ENCODE peak calls at places on chromosomes 6 and 20, in eight cellular contexts. One of them, this sample, is unnamed.

GRCh38 chr6:100296810-100297544 is 167.7 kb downstream of the SIM1 start:
- DNase-seq in activated B cell treated with CpG ODN at 0.5 μM for 24 hours: no peak
- DNase-seq in CD4-positive, alpha-beta T cell: no peak
- DNase-seq in stimulated activated CD4-positive, alpha-beta T cell treated with anti-CD3 and anti-CD28 coated beads, TNF-alpha, amount 100 ng/mL, for 4 hours: no peak
- DNase-seq in KG1: no peak
- DNase-seq in fibroblast of the aortic adventitia: peak; percentile 83
- DNase-seq in GM03348: peak; percentile 59
- DNase-seq in T47D: peak; percentile 2
- DNase-seq in this sample: no peak

GRCh38 chr6:169990095-169991030 is 238.9 kb downstream of the ERMARD start:
- DNase-seq in activated B cell treated with CpG ODN at 0.5 μM for 24 hours: peak; percentile 16
- DNase-seq in CD4-positive, alpha-beta T cell: peak; percentile 10
- DNase-seq in stimulated activated CD4-positive, alpha-beta T cell treated with anti-CD3 and anti-CD28 coated beads, TNF-alpha, amount 100 ng/mL, for 4 hours: peak; percentile 34
- DNase-seq in KG1: peak; percentile 47
- DNase-seq in fibroblast of the aortic adventitia: no peak
- DNase-seq in GM03348: no peak
- DNase-seq in T47D: no peak
- DNase-seq in this sample: no peak

GRCh38 chr6:57013501-57013900 is 33.0 kb upstream of the KIAA1586 start:
- DNase-seq in activated B cell treated with CpG ODN at 0.5 μM for 24 hours: no peak
- DNase-seq in CD4-positive, alpha-beta T cell: no peak
- DNase-seq in stimulated activated CD4-positive, alpha-beta T cell treated with anti-CD3 and anti-CD28 coated beads, TNF-alpha, amount 100 ng/mL, for 4 hours: no peak
- DNase-seq in KG1: no peak
- DNase-seq in fibroblast of the aortic adventitia: peak; percentile 77
- DNase-seq in GM03348: peak; percentile 71
- DNase-seq in T47D: no peak
- DNase-seq in this sample: no peak

GRCh38 chr20:31572042-31572700 is 32.9 kb upstream of the ID1 start:
- DNase-seq in activated B cell treated with CpG ODN at 0.5 μM for 24 hours: no peak
- DNase-seq in CD4-positive, alpha-beta T cell: no peak
- DNase-seq in stimulated activated CD4-positive, alpha-beta T cell treated with anti-CD3 and anti-CD28 coated beads, TNF-alpha, amount 100 ng/mL, for 4 hours: no peak
- DNase-seq in KG1: no peak
- DNase-seq in fibroblast of the aortic adventitia: no peak
- DNase-seq in GM03348: no peak
- DNase-seq in T47D: no peak
- DNase-seq in this sample: no peak

GRCh38 chr20:23086056-23086551 is at the start of gene CD93:
- DNase-seq in activated B cell treated with CpG ODN at 0.5 μM for 24 hours: no peak
- DNase-seq in CD4-positive, alpha-beta T cell: no peak
- DNase-seq in stimulated activated CD4-positive, alpha-beta T cell treated with anti-CD3 and anti-CD28 coated beads, TNF-alpha, amount 100 ng/mL, for 4 hours: no peak
- DNase-seq in KG1: peak; percentile 61
- DNase-seq in fibroblast of the aortic adventitia: peak; percentile 22
- DNase-seq in GM03348: no peak
- DNase-seq in T47D: no peak
- DNase-seq in this sample: no peak

GRCh38 chr6:149235130-149235561 is 82.4 kb upstream of the TAB2 start:
- DNase-seq in activated B cell treated with CpG ODN at 0.5 μM for 24 hours: no peak
- DNase-seq in CD4-positive, alpha-beta T cell: no peak
- DNase-seq in stimulated activated CD4-positive, alpha-beta T cell treated with anti-CD3 and anti-CD28 coated beads, TNF-alpha, amount 100 ng/mL, for 4 hours: no peak
- DNase-seq in KG1: peak; percentile 50
- DNase-seq in fibroblast of the aortic adventitia: peak; percentile 78
- DNase-seq in GM03348: no peak
- DNase-seq in T47D: peak; percentile 6
- DNase-seq in this sample: no peak

GRCh38 chr20:50027611-50028105 is 44.9 kb downstream of the SNAI1 start:
- DNase-seq in activated B cell treated with CpG ODN at 0.5 μM for 24 hours: no peak
- DNase-seq in CD4-positive, alpha-beta T cell: no peak
- DNase-seq in stimulated activated CD4-positive, alpha-beta T cell treated with anti-CD3 and anti-CD28 coated beads, TNF-alpha, amount 100 ng/mL, for 4 hours: no peak
- DNase-seq in KG1: no peak
- DNase-seq in fibroblast of the aortic adventitia: peak; percentile 90
- DNase-seq in GM03348: peak; percentile 95
- DNase-seq in T47D: no peak
- DNase-seq in this sample: peak; percentile 64

GRCh38 chr6:162814417-162814988 is 86.7 kb downstream of the PACRG start:
- DNase-seq in activated B cell treated with CpG ODN at 0.5 μM for 24 hours: no peak
- DNase-seq in CD4-positive, alpha-beta T cell: no peak
- DNase-seq in stimulated activated CD4-positive, alpha-beta T cell treated with anti-CD3 and anti-CD28 coated beads, TNF-alpha, amount 100 ng/mL, for 4 hours: no peak
- DNase-seq in KG1: no peak
- DNase-seq in fibroblast of the aortic adventitia: no peak
- DNase-seq in GM03348: no peak
- DNase-seq in T47D: no peak
- DNase-seq in this sample: no peak

GRCh38 chr20:1893721-1894470 is 1.3 kb upstream of the SIRPA start:
- DNase-seq in activated B cell treated with CpG ODN at 0.5 μM for 24 hours: no peak
- DNase-seq in CD4-positive, alpha-beta T cell: no peak
- DNase-seq in stimulated activated CD4-positive, alpha-beta T cell treated with anti-CD3 and anti-CD28 coated beads, TNF-alpha, amount 100 ng/mL, for 4 hours: no peak
- DNase-seq in KG1: peak; percentile 27
- DNase-seq in fibroblast of the aortic adventitia: peak; percentile 70
- DNase-seq in GM03348: peak; percentile 46
- DNase-seq in T47D: no peak
- DNase-seq in this sample: no peak

GRCh38 chr6:47631248-47632196 is 66.9 kb upstream of the ADGRF4 start:
- DNase-seq in activated B cell treated with CpG ODN at 0.5 μM for 24 hours: no peak
- DNase-seq in CD4-positive, alpha-beta T cell: no peak
- DNase-seq in stimulated activated CD4-positive, alpha-beta T cell treated with anti-CD3 and anti-CD28 coated beads, TNF-alpha, amount 100 ng/mL, for 4 hours: no peak
- DNase-seq in KG1: peak; percentile 68
- DNase-seq in fibroblast of the aortic adventitia: peak; percentile 77
- DNase-seq in GM03348: peak; percentile 46
- DNase-seq in T47D: peak; percentile 77
- DNase-seq in this sample: no peak

GRCh38 chr20:31476313-31476623 is 1.2 kb downstream of the REM1 start:
- DNase-seq in activated B cell treated with CpG ODN at 0.5 μM for 24 hours: no peak
- DNase-seq in CD4-positive, alpha-beta T cell: no peak
- DNase-seq in stimulated activated CD4-positive, alpha-beta T cell treated with anti-CD3 and anti-CD28 coated beads, TNF-alpha, amount 100 ng/mL, for 4 hours: no peak
- DNase-seq in KG1: no peak
- DNase-seq in fibroblast of the aortic adventitia: no peak
- DNase-seq in GM03348: no peak
- DNase-seq in T47D: no peak
- DNase-seq in this sample: no peak

GRCh38 chr6:7243188-7243942 is 69.6 kb downstream of the SSR1 start:
- DNase-seq in activated B cell treated with CpG ODN at 0.5 μM for 24 hours: no peak
- DNase-seq in CD4-positive, alpha-beta T cell: peak; percentile 23
- DNase-seq in stimulated activated CD4-positive, alpha-beta T cell treated with anti-CD3 and anti-CD28 coated beads, TNF-alpha, amount 100 ng/mL, for 4 hours: no peak
- DNase-seq in KG1: peak; percentile 87
- DNase-seq in fibroblast of the aortic adventitia: peak; percentile 73
- DNase-seq in GM03348: peak; percentile 85
- DNase-seq in T47D: peak; percentile 74
- DNase-seq in this sample: no peak

GRCh38 chr20:46214831-46215488 is 93.3 kb downstream of the CDH22 start:
- DNase-seq in activated B cell treated with CpG ODN at 0.5 μM for 24 hours: no peak
- DNase-seq in CD4-positive, alpha-beta T cell: no peak
- DNase-seq in stimulated activated CD4-positive, alpha-beta T cell treated with anti-CD3 and anti-CD28 coated beads, TNF-alpha, amount 100 ng/mL, for 4 hours: no peak
- DNase-seq in KG1: no peak
- DNase-seq in fibroblast of the aortic adventitia: no peak
- DNase-seq in GM03348: no peak
- DNase-seq in T47D: no peak
- DNase-seq in this sample: no peak

GRCh38 chr6:69942485-69942884 is 76.1 kb downstream of the COL19A1 start:
- DNase-seq in activated B cell treated with CpG ODN at 0.5 μM for 24 hours: no peak
- DNase-seq in CD4-positive, alpha-beta T cell: no peak
- DNase-seq in stimulated activated CD4-positive, alpha-beta T cell treated with anti-CD3 and anti-CD28 coated beads, TNF-alpha, amount 100 ng/mL, for 4 hours: no peak
- DNase-seq in KG1: no peak
- DNase-seq in fibroblast of the aortic adventitia: peak; percentile 3
- DNase-seq in GM03348: no peak
- DNase-seq in T47D: no peak
- DNase-seq in this sample: no peak

GRCh38 chr6:137536104-137536773 is 42.0 kb upstream of the OLIG3 start:
- DNase-seq in activated B cell treated with CpG ODN at 0.5 μM for 24 hours: no peak
- DNase-seq in CD4-positive, alpha-beta T cell: no peak
- DNase-seq in stimulated activated CD4-positive, alpha-beta T cell treated with anti-CD3 and anti-CD28 coated beads, TNF-alpha, amount 100 ng/mL, for 4 hours: no peak
- DNase-seq in KG1: no peak
- DNase-seq in fibroblast of the aortic adventitia: no peak
- DNase-seq in GM03348: no peak
- DNase-seq in T47D: no peak
- DNase-seq in this sample: no peak

GRCh38 chr6:13730704-13731103 is 19.1 kb upstream of the RANBP9 start:
- DNase-seq in activated B cell treated with CpG ODN at 0.5 μM for 24 hours: no peak
- DNase-seq in CD4-positive, alpha-beta T cell: no peak
- DNase-seq in stimulated activated CD4-positive, alpha-beta T cell treated with anti-CD3 and anti-CD28 coated beads, TNF-alpha, amount 100 ng/mL, for 4 hours: no peak
- DNase-seq in KG1: no peak
- DNase-seq in fibroblast of the aortic adventitia: no peak
- DNase-seq in GM03348: no peak
- DNase-seq in T47D: no peak
- DNase-seq in this sample: no peak

GRCh38 chr20:6026051-6026450 is 27.8 kb downstream of the LRRN4 start:
- DNase-seq in activated B cell treated with CpG ODN at 0.5 μM for 24 hours: no peak
- DNase-seq in CD4-positive, alpha-beta T cell: no peak
- DNase-seq in stimulated activated CD4-positive, alpha-beta T cell treated with anti-CD3 and anti-CD28 coated beads, TNF-alpha, amount 100 ng/mL, for 4 hours: no peak
- DNase-seq in KG1: no peak
- DNase-seq in fibroblast of the aortic adventitia: no peak
- DNase-seq in GM03348: no peak
- DNase-seq in T47D: no peak
- DNase-seq in this sample: no peak

GRCh38 chr6:88913471-88913870 is 49.9 kb downstream of the RNGTT start:
- DNase-seq in activated B cell treated with CpG ODN at 0.5 μM for 24 hours: no peak
- DNase-seq in CD4-positive, alpha-beta T cell: no peak
- DNase-seq in stimulated activated CD4-positive, alpha-beta T cell treated with anti-CD3 and anti-CD28 coated beads, TNF-alpha, amount 100 ng/mL, for 4 hours: no peak
- DNase-seq in KG1: no peak
- DNase-seq in fibroblast of the aortic adventitia: no peak
- DNase-seq in GM03348: no peak
- DNase-seq in T47D: no peak
- DNase-seq in this sample: no peak

GRCh38 chr20:63259734-63260460 is 5.6 kb upstream of the NKAIN4 start:
- DNase-seq in activated B cell treated with CpG ODN at 0.5 μM for 24 hours: no peak
- DNase-seq in CD4-positive, alpha-beta T cell: no peak
- DNase-seq in stimulated activated CD4-positive, alpha-beta T cell treated with anti-CD3 and anti-CD28 coated beads, TNF-alpha, amount 100 ng/mL, for 4 hours: no peak
- DNase-seq in KG1: no peak
- DNase-seq in fibroblast of the aortic adventitia: no peak
- DNase-seq in GM03348: no peak
- DNase-seq in T47D: no peak
- DNase-seq in this sample: no peak

GRCh38 chr6:139659711-139660110 is 285.3 kb upstream of the CITED2 start:
- DNase-seq in activated B cell treated with CpG ODN at 0.5 μM for 24 hours: no peak
- DNase-seq in CD4-positive, alpha-beta T cell: no peak
- DNase-seq in stimulated activated CD4-positive, alpha-beta T cell treated with anti-CD3 and anti-CD28 coated beads, TNF-alpha, amount 100 ng/mL, for 4 hours: no peak
- DNase-seq in KG1: no peak
- DNase-seq in fibroblast of the aortic adventitia: no peak
- DNase-seq in GM03348: no peak
- DNase-seq in T47D: no peak
- DNase-seq in this sample: no peak

GRCh38 chr6:147621280-147621679 is 112.8 kb downstream of the SAMD5 start:
- DNase-seq in activated B cell treated with CpG ODN at 0.5 μM for 24 hours: no peak
- DNase-seq in CD4-positive, alpha-beta T cell: no peak
- DNase-seq in stimulated activated CD4-positive, alpha-beta T cell treated with anti-CD3 and anti-CD28 coated beads, TNF-alpha, amount 100 ng/mL, for 4 hours: no peak
- DNase-seq in KG1: no peak
- DNase-seq in fibroblast of the aortic adventitia: peak; percentile 19
- DNase-seq in GM03348: no peak
- DNase-seq in T47D: no peak
- DNase-seq in this sample: no peak

GRCh38 chr6:14046476-14047068 is 71.0 kb upstream of the CD83 start:
- DNase-seq in activated B cell treated with CpG ODN at 0.5 μM for 24 hours: no peak
- DNase-seq in CD4-positive, alpha-beta T cell: peak; percentile 7
- DNase-seq in stimulated activated CD4-positive, alpha-beta T cell treated with anti-CD3 and anti-CD28 coated beads, TNF-alpha, amount 100 ng/mL, for 4 hours: peak; percentile 15
- DNase-seq in KG1: no peak
- DNase-seq in fibroblast of the aortic adventitia: peak; percentile 53
- DNase-seq in GM03348: peak; percentile 78
- DNase-seq in T47D: peak; percentile 72
- DNase-seq in this sample: no peak

GRCh38 chr6:144331610-144332009 is 46.5 kb downstream of the UTRN start:
- DNase-seq in activated B cell treated with CpG ODN at 0.5 μM for 24 hours: no peak
- DNase-seq in CD4-positive, alpha-beta T cell: no peak
- DNase-seq in stimulated activated CD4-positive, alpha-beta T cell treated with anti-CD3 and anti-CD28 coated beads, TNF-alpha, amount 100 ng/mL, for 4 hours: no peak
- DNase-seq in KG1: no peak
- DNase-seq in fibroblast of the aortic adventitia: peak; percentile 57
- DNase-seq in GM03348: peak; percentile 30
- DNase-seq in T47D: peak; percentile 43
- DNase-seq in this sample: no peak

GRCh38 chr20:36645998-36646397 is at the start of gene SLA2:
- DNase-seq in activated B cell treated with CpG ODN at 0.5 μM for 24 hours: no peak
- DNase-seq in CD4-positive, alpha-beta T cell: peak; percentile 54
- DNase-seq in stimulated activated CD4-positive, alpha-beta T cell treated with anti-CD3 and anti-CD28 coated beads, TNF-alpha, amount 100 ng/mL, for 4 hours: peak; percentile 32
- DNase-seq in KG1: peak; percentile 80
- DNase-seq in fibroblast of the aortic adventitia: no peak
- DNase-seq in GM03348: no peak
- DNase-seq in T47D: no peak
- DNase-seq in this sample: no peak

GRCh38 chr6:100435299-100435698 is 29.4 kb downstream of the SIM1 start:
- DNase-seq in activated B cell treated with CpG ODN at 0.5 μM for 24 hours: no peak
- DNase-seq in CD4-positive, alpha-beta T cell: no peak
- DNase-seq in stimulated activated CD4-positive, alpha-beta T cell treated with anti-CD3 and anti-CD28 coated beads, TNF-alpha, amount 100 ng/mL, for 4 hours: no peak
- DNase-seq in KG1: no peak
- DNase-seq in fibroblast of the aortic adventitia: no peak
- DNase-seq in GM03348: peak; percentile 48
- DNase-seq in T47D: no peak
- DNase-seq in this sample: no peak

GRCh38 chr20:41133709-41134361 is 3.5 kb upstream of the PLCG1 start:
- DNase-seq in activated B cell treated with CpG ODN at 0.5 μM for 24 hours: no peak
- DNase-seq in CD4-positive, alpha-beta T cell: no peak
- DNase-seq in stimulated activated CD4-positive, alpha-beta T cell treated with anti-CD3 and anti-CD28 coated beads, TNF-alpha, amount 100 ng/mL, for 4 hours: peak; percentile 55
- DNase-seq in KG1: no peak
- DNase-seq in fibroblast of the aortic adventitia: no peak
- DNase-seq in GM03348: no peak
- DNase-seq in T47D: no peak
- DNase-seq in this sample: no peak

GRCh38 chr6:26196846-26197683 is 109.8 kb downstream of the HFE start:
- DNase-seq in activated B cell treated with CpG ODN at 0.5 μM for 24 hours: peak; percentile 63
- DNase-seq in CD4-positive, alpha-beta T cell: peak; percentile 60
- DNase-seq in stimulated activated CD4-positive, alpha-beta T cell treated with anti-CD3 and anti-CD28 coated beads, TNF-alpha, amount 100 ng/mL, for 4 hours: peak; percentile 52
- DNase-seq in KG1: peak; percentile 77
- DNase-seq in fibroblast of the aortic adventitia: peak; percentile 96
- DNase-seq in GM03348: peak; percentile 93
- DNase-seq in T47D: peak; percentile 96
- DNase-seq in this sample: no peak

GRCh38 chr6:96212076-96212475 is 196.3 kb downstream of the FUT9 start:
- DNase-seq in activated B cell treated with CpG ODN at 0.5 μM for 24 hours: no peak
- DNase-seq in CD4-positive, alpha-beta T cell: no peak
- DNase-seq in stimulated activated CD4-positive, alpha-beta T cell treated with anti-CD3 and anti-CD28 coated beads, TNF-alpha, amount 100 ng/mL, for 4 hours: no peak
- DNase-seq in KG1: no peak
- DNase-seq in fibroblast of the aortic adventitia: no peak
- DNase-seq in GM03348: no peak
- DNase-seq in T47D: no peak
- DNase-seq in this sample: no peak

GRCh38 chr6:9168669-9169068 is 733.3 kb upstream of the SLC35B3 start:
- DNase-seq in activated B cell treated with CpG ODN at 0.5 μM for 24 hours: no peak
- DNase-seq in CD4-positive, alpha-beta T cell: no peak
- DNase-seq in stimulated activated CD4-positive, alpha-beta T cell treated with anti-CD3 and anti-CD28 coated beads, TNF-alpha, amount 100 ng/mL, for 4 hours: no peak
- DNase-seq in KG1: no peak
- DNase-seq in fibroblast of the aortic adventitia: no peak
- DNase-seq in GM03348: no peak
- DNase-seq in T47D: no peak
- DNase-seq in this sample: no peak

GRCh38 chr6:98843274-98844243 is 9.2 kb downstream of the POU3F2 start:
- DNase-seq in activated B cell treated with CpG ODN at 0.5 μM for 24 hours: no peak
- DNase-seq in CD4-positive, alpha-beta T cell: no peak
- DNase-seq in stimulated activated CD4-positive, alpha-beta T cell treated with anti-CD3 and anti-CD28 coated beads, TNF-alpha, amount 100 ng/mL, for 4 hours: no peak
- DNase-seq in KG1: no peak
- DNase-seq in fibroblast of the aortic adventitia: no peak
- DNase-seq in GM03348: no peak
- DNase-seq in T47D: no peak
- DNase-seq in this sample: no peak

GRCh38 chr6:111925296-111925695 is 52.0 kb upstream of the FYN start:
- DNase-seq in activated B cell treated with CpG ODN at 0.5 μM for 24 hours: no peak
- DNase-seq in CD4-positive, alpha-beta T cell: no peak
- DNase-seq in stimulated activated CD4-positive, alpha-beta T cell treated with anti-CD3 and anti-CD28 coated beads, TNF-alpha, amount 100 ng/mL, for 4 hours: no peak
- DNase-seq in KG1: no peak
- DNase-seq in fibroblast of the aortic adventitia: peak; percentile 64
- DNase-seq in GM03348: peak; percentile 66
- DNase-seq in T47D: no peak
- DNase-seq in this sample: no peak

GRCh38 chr6:129646140-129646569 is 63.8 kb downstream of the ARHGAP18 start:
- DNase-seq in activated B cell treated with CpG ODN at 0.5 μM for 24 hours: no peak
- DNase-seq in CD4-positive, alpha-beta T cell: no peak
- DNase-seq in stimulated activated CD4-positive, alpha-beta T cell treated with anti-CD3 and anti-CD28 coated beads, TNF-alpha, amount 100 ng/mL, for 4 hours: no peak
- DNase-seq in KG1: no peak
- DNase-seq in fibroblast of the aortic adventitia: no peak
- DNase-seq in GM03348: no peak
- DNase-seq in T47D: no peak
- DNase-seq in this sample: no peak